ENCODE peak calls at places on chromosomes 16 and 17, in five cellular contexts. One of them, this sample, is unnamed.

GRCh38 chr16:22022151-22022550 is 14.2 kb downstream of the MOSMO start:
- DNase-seq in heart right ventricle: no peak
- DNase-seq in cardiac muscle cell: no peak
- DNase-seq in mammary epithelial cell: no peak
- DNase-seq in tibial nerve: no peak
- DNase-seq in this sample: no peak

GRCh38 chr17:80647746-80648145 is 103.1 kb downstream of the RPTOR start:
- DNase-seq in heart right ventricle: no peak
- DNase-seq in cardiac muscle cell: peak
- DNase-seq in mammary epithelial cell: peak
- DNase-seq in tibial nerve: no peak
- DNase-seq in this sample: peak

GRCh38 chr17:37360632-37361031 is 15.2 kb upstream of the C17orf78 start:
- DNase-seq in heart right ventricle: no peak
- DNase-seq in cardiac muscle cell: peak
- DNase-seq in mammary epithelial cell: peak
- DNase-seq in tibial nerve: no peak
- DNase-seq in this sample: no peak

GRCh38 chr16:30748634-30749445 is 615 bp downstream of the PHKG2 start:
- DNase-seq in heart right ventricle: peak
- DNase-seq in cardiac muscle cell: peak
- DNase-seq in mammary epithelial cell: peak
- DNase-seq in tibial nerve: no peak
- DNase-seq in this sample: no peak

GRCh38 chr16:25626172-25626571 is 65.6 kb upstream of the HS3ST4 start:
- DNase-seq in heart right ventricle: no peak
- DNase-seq in cardiac muscle cell: no peak
- DNase-seq in mammary epithelial cell: peak
- DNase-seq in tibial nerve: no peak
- DNase-seq in this sample: no peak

GRCh38 chr17:79279320-79279719 is 204.7 kb downstream of the ENGASE start:
- DNase-seq in heart right ventricle: no peak
- DNase-seq in cardiac muscle cell: no peak
- DNase-seq in mammary epithelial cell: no peak
- DNase-seq in tibial nerve: no peak
- DNase-seq in this sample: no peak

GRCh38 chr16:69293401-69293800 is 17.7 kb upstream of the VPS4A start:
- DNase-seq in heart right ventricle: no peak
- DNase-seq in cardiac muscle cell: no peak
- DNase-seq in mammary epithelial cell: no peak
- DNase-seq in tibial nerve: no peak
- DNase-seq in this sample: no peak

GRCh38 chr17:3531266-3532101 is 26.1 kb downstream of the TRPV3 start:
- DNase-seq in heart right ventricle: peak
- DNase-seq in cardiac muscle cell: no peak
- DNase-seq in mammary epithelial cell: no peak
- DNase-seq in tibial nerve: no peak
- DNase-seq in this sample: no peak

GRCh38 chr17:807146-808002 is 25.2 kb downstream of the MRM3 start:
- DNase-seq in heart right ventricle: no peak
- DNase-seq in cardiac muscle cell: no peak
- DNase-seq in mammary epithelial cell: no peak
- DNase-seq in tibial nerve: no peak
- DNase-seq in this sample: no peak

GRCh38 chr16:72112906-72113615 is 19.4 kb downstream of the DHX38 start:
- DNase-seq in heart right ventricle: no peak
- DNase-seq in cardiac muscle cell: no peak
- DNase-seq in mammary epithelial cell: no peak
- DNase-seq in tibial nerve: no peak
- DNase-seq in this sample: no peak

GRCh38 chr17:74123350-74123749 is 80.1 kb upstream of the RPL38 start:
- DNase-seq in heart right ventricle: no peak
- DNase-seq in cardiac muscle cell: peak
- DNase-seq in mammary epithelial cell: peak
- DNase-seq in tibial nerve: no peak
- DNase-seq in this sample: no peak

GRCh38 chr17:28043296-28043695 is 819 bp downstream of the NLK start:
- DNase-seq in heart right ventricle: no peak
- DNase-seq in cardiac muscle cell: no peak
- DNase-seq in mammary epithelial cell: no peak
- DNase-seq in tibial nerve: no peak
- DNase-seq in this sample: no peak

GRCh38 chr17:28049071-28049470 is 6.6 kb downstream of the NLK start:
- DNase-seq in heart right ventricle: no peak
- DNase-seq in cardiac muscle cell: no peak
- DNase-seq in mammary epithelial cell: no peak
- DNase-seq in tibial nerve: no peak
- DNase-seq in this sample: no peak

GRCh38 chr17:28045304-28045703 is 2.8 kb downstream of the NLK start:
- DNase-seq in heart right ventricle: no peak
- DNase-seq in cardiac muscle cell: no peak
- DNase-seq in mammary epithelial cell: no peak
- DNase-seq in tibial nerve: no peak
- DNase-seq in this sample: no peak

GRCh38 chr17:28046034-28046825 is 3.8 kb downstream of the NLK start:
- DNase-seq in heart right ventricle: no peak
- DNase-seq in cardiac muscle cell: no peak
- DNase-seq in mammary epithelial cell: no peak
- DNase-seq in tibial nerve: no peak
- DNase-seq in this sample: no peak

GRCh38 chr17:28047806-28048205 is 5.3 kb downstream of the NLK start:
- DNase-seq in heart right ventricle: no peak
- DNase-seq in cardiac muscle cell: no peak
- DNase-seq in mammary epithelial cell: no peak
- DNase-seq in tibial nerve: no peak
- DNase-seq in this sample: no peak
- H3K4me3 ChIP-seq in heart right ventricle: no peak
- H3K4me3 ChIP-seq in cardiac muscle cell: no peak
- H3K4me3 ChIP-seq in mammary epithelial cell: no peak
- H3K4me3 ChIP-seq in tibial nerve: no peak
- H3K4me3 ChIP-seq in this sample: no peak

GRCh38 chr17:29042679-29043538 is at the start of gene PIPOX:
- DNase-seq in heart right ventricle: peak
- DNase-seq in cardiac muscle cell: peak
- DNase-seq in mammary epithelial cell: no peak
- DNase-seq in tibial nerve: no peak
- DNase-seq in this sample: no peak
- H3K4me3 ChIP-seq in heart right ventricle: no peak
- H3K4me3 ChIP-seq in cardiac muscle cell: no peak
- H3K4me3 ChIP-seq in mammary epithelial cell: no peak
- H3K4me3 ChIP-seq in tibial nerve: no peak
- H3K4me3 ChIP-seq in this sample: no peak

GRCh38 chr17:4939804-4940624 is at the start of the genes RNF167 and SLC25A11:
- DNase-seq in heart right ventricle: peak
- DNase-seq in cardiac muscle cell: peak
- DNase-seq in mammary epithelial cell: peak
- DNase-seq in tibial nerve: peak
- DNase-seq in this sample: peak
- H3K4me3 ChIP-seq in heart right ventricle: peak
- H3K4me3 ChIP-seq in cardiac muscle cell: peak
- H3K4me3 ChIP-seq in mammary epithelial cell: peak
- H3K4me3 ChIP-seq in tibial nerve: peak
- H3K4me3 ChIP-seq in this sample: peak

GRCh38 chr16:11682655-11683096 is 14.4 kb downstream of the SNN start:
- DNase-seq in heart right ventricle: no peak
- DNase-seq in cardiac muscle cell: peak
- DNase-seq in mammary epithelial cell: peak
- DNase-seq in tibial nerve: no peak
- DNase-seq in this sample: peak
- H3K4me3 ChIP-seq in heart right ventricle: no peak
- H3K4me3 ChIP-seq in cardiac muscle cell: no peak
- H3K4me3 ChIP-seq in mammary epithelial cell: no peak
- H3K4me3 ChIP-seq in tibial nerve: no peak
- H3K4me3 ChIP-seq in this sample: no peak

GRCh38 chr16:3612510-3613466 is 1.4 kb upstream of the SLX4 start:
- DNase-seq in heart right ventricle: no peak
- DNase-seq in cardiac muscle cell: no peak
- DNase-seq in mammary epithelial cell: no peak
- DNase-seq in tibial nerve: no peak
- DNase-seq in this sample: no peak
- H3K4me3 ChIP-seq in heart right ventricle: peak
- H3K4me3 ChIP-seq in cardiac muscle cell: peak
- H3K4me3 ChIP-seq in mammary epithelial cell: peak
- H3K4me3 ChIP-seq in tibial nerve: peak
- H3K4me3 ChIP-seq in this sample: peak

DNA sequence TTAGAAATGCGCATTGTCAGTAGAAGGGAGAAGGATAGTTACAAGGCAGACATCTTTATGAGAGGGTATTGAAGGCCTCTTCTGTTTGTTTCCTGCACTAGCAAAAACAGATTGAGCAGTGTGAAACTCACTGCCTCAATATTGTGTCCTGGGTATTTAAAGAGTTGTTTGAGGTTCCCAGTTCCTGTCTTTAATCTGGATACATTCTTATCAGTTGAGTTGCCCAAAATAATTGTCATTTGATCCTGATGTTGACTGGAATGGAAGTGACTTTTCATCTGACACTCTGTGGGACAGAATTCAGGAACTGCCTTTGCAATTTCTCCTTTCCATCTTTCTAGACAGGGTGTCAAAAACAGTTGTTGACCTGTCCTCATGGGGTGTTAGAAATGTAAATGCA is 1.7 kb downstream of the ATP6V0A1 start:
- DNase-seq in heart right ventricle: no peak
- DNase-seq in cardiac muscle cell: no peak
- DNase-seq in mammary epithelial cell: no peak
- DNase-seq in tibial nerve: no peak
- DNase-seq in this sample: no peak
- H3K4me3 ChIP-seq in heart right ventricle: no peak
- H3K4me3 ChIP-seq in cardiac muscle cell: no peak
- H3K4me3 ChIP-seq in mammary epithelial cell: no peak
- H3K4me3 ChIP-seq in tibial nerve: peak
- H3K4me3 ChIP-seq in this sample: peak

GRCh38 chr16:73210686-73211085 is 162.8 kb upstream of the ZFHX3 start:
- DNase-seq in heart right ventricle: no peak
- DNase-seq in cardiac muscle cell: no peak
- DNase-seq in mammary epithelial cell: no peak
- DNase-seq in tibial nerve: no peak
- DNase-seq in this sample: no peak
- H3K4me3 ChIP-seq in heart right ventricle: no peak
- H3K4me3 ChIP-seq in cardiac muscle cell: no peak
- H3K4me3 ChIP-seq in mammary epithelial cell: no peak
- H3K4me3 ChIP-seq in tibial nerve: no peak
- H3K4me3 ChIP-seq in this sample: no peak

This sample was measured in AG04450.